ENCODE peak calls at places on chromosome 15, in five cellular contexts. M is IMR-90, F is mesendoderm, K is mesenchymal stem cell, X is H1. P is an unnamed sample.

GRCh38 chr15:61841461-61841860 is 218.8 kb downstream of the VPS13C start:
- DNase-seq in K (no peak), F (no peak), M (no peak), X (no peak), P (no peak)

GRCh38 chr15:43465105-43465504 is 27.9 kb downstream of the TP53BP1 start:
- DNase-seq in K (peak), M (peak), F (no peak), X (no peak), P (no peak)

GRCh38 chr15:37520026-37520425 is 414.4 kb upstream of the TMCO5A start:
- DNase-seq in M (no peak), K (no peak), F (no peak), X (no peak), P (no peak)

GRCh38 chr15:70763120-70763949 is at the start of gene UACA:
- DNase-seq in F (peak), X (peak), M (peak), K (peak), P (peak)

GRCh38 chr15:58329781-58330467 is 101.9 kb upstream of the LIPC start:
- DNase-seq in F (peak), X (no peak), M (no peak), K (peak), P (no peak)

GRCh38 chr15:98669638-98670037 is 21.3 kb downstream of the IGF1R start:
- DNase-seq in X (peak), K (no peak), F (no peak), M (no peak), P (no peak)

GRCh38 chr15:80615783-80616391 is 79.2 kb upstream of the ABHD17C start:
- DNase-seq in X (no peak), F (no peak), K (peak), M (peak), P (no peak)

GRCh38 chr15:77830041-77830440 is 197.3 kb upstream of the LINGO1 start:
- DNase-seq in M (peak), K (peak), F (no peak), X (no peak), P (no peak)

GRCh38 chr15:56736308-56736707 is 3.0 kb upstream of the ZNF280D start:
- DNase-seq in F (no peak), X (no peak), M (peak), K (peak), P (no peak)

GRCh38 chr15:58569455-58569854 is 137.7 kb downstream of the LIPC start:
- DNase-seq in K (no peak), M (no peak), F (no peak), X (no peak), P (no peak)

GRCh38 chr15:62931650-62932049 is 110.9 kb upstream of the TPM1 start:
- DNase-seq in X (no peak), M (no peak), F (no peak), K (no peak), P (no peak)

GRCh38 chr15:81156324-81156723 is 22.3 kb downstream of the CFAP161 start:
- DNase-seq in M (no peak), F (no peak), K (no peak), X (no peak), P (no peak)

GRCh38 chr15:31330836-31331235 is 4.2 kb downstream of the KLF13 start:
- DNase-seq in M (no peak), K (no peak), F (no peak), X (no peak), P (no peak)

GRCh38 chr15:28043625-28044520 is 55.2 kb downstream of the OCA2 start:
- DNase-seq in M (no peak), F (no peak), K (no peak), X (no peak), P (no peak)

GRCh38 chr15:68407886-68408500 is 24.0 kb downstream of the ITGA11 start:
- DNase-seq in X (no peak), M (no peak), K (no peak), F (no peak), P (no peak)

GRCh38 chr15:66278671-66279070 is 14.7 kb upstream of the DIS3L start:
- DNase-seq in K (no peak), F (no peak), X (no peak), M (no peak), P (no peak)

GRCh38 chr15:41788262-41788661 is 14.0 kb downstream of the MAPKBP1 start:
- DNase-seq in F (no peak), K (no peak), M (no peak), X (no peak), P (no peak)

GRCh38 chr15:29924750-29925149 is 102.5 kb upstream of the TJP1 start:
- DNase-seq in X (no peak), K (peak), M (peak), F (peak), P (peak)

GRCh38 chr15:79815468-79815867 is 81.3 kb downstream of the MTHFS start:
- DNase-seq in F (no peak), K (no peak), X (no peak), M (no peak), P (no peak)

GRCh38 chr15:43515731-43516130 is 1.7 kb upstream of the MAP1A start:
- DNase-seq in F (no peak), M (no peak), X (no peak), K (no peak), P (no peak)

GRCh38 chr15:73628976-73629854 is 4.0 kb downstream of the NPTN start:
- DNase-seq in K (peak), M (no peak), X (no peak), F (no peak), P (no peak)
- H3K4me3 ChIP-seq in K (no peak), M (no peak), X (no peak), F (no peak), P (no peak)

GRCh38 chr15:83694538-83694937 is 40.6 kb downstream of the ADAMTSL3 start:
- DNase-seq in M (no peak), K (peak), F (peak), X (no peak), P (no peak)

GRCh38 chr15:83695901-83696425 is 42.0 kb downstream of the ADAMTSL3 start:
- DNase-seq in M (no peak), X (no peak), F (peak), K (no peak), P (no peak)

GRCh38 chr15:83695246-83695645 is 41.3 kb downstream of the ADAMTSL3 start:
- DNase-seq in X (no peak), F (peak), M (peak), K (peak), P (no peak)

GRCh38 chr15:83694030-83694429 is 40.1 kb downstream of the ADAMTSL3 start:
- DNase-seq in X (peak), F (peak), M (peak), K (peak), P (no peak)

GRCh38 chr15:83692820-83693581 is 39.1 kb downstream of the ADAMTSL3 start:
- DNase-seq in F (no peak), M (no peak), X (no peak), K (peak), P (no peak)
- H2BK15ac ChIP-seq in F (no peak), M (no peak), X (peak), K (no peak), P (no peak)

GRCh38 chr15:39124925-39125625 is 455.8 kb upstream of the THBS1 start:
- DNase-seq in K (peak), F (no peak), M (peak), X (no peak), P (no peak)
- H3K4me3 ChIP-seq in K (no peak), F (no peak), M (no peak), X (no peak), P (no peak)

DNA sequence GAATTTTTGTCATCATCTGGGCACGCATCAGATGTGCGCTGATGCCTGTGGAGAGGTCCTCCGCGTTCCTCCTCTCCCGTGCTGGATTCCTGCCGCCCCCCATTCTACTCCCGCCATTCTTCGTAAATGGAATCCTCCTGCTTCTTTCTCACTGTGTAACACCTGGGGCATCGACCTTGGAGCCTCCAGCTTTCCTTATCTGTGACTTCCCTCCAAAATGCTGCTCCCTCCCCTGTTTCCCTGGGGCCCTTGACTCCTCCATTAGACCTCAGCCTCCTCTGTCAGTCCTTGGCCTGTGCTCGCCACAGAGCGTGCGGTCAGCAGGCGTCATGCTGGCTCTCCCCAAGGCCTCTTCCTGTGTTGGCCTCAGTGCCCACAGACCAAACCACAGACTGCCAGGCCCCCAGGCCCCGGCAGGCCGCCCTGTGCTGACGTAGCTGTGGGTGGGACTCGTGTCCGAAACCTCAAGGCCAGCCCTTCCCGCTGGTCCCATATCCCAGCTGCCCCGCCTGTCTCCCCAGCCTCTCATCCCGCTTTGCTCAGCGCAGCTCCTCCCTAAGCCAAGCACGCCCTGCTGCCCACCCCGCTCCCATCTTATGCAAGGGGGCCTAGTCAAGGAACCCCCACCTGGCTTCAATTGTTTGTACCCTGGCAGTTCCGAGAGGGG is 17.7 kb downstream of the TNFAIP8L3 start:
- DNase-seq in X (peak), F (peak), K (peak), M (no peak), P (no peak)
- H2BK15ac ChIP-seq in X (peak), F (no peak), K (no peak), M (no peak), P (no peak)

GRCh38 chr15:35505816-35506215 is 40.1 kb downstream of the DPH6 start:
- DNase-seq in F (no peak), M (no peak), X (no peak), K (no peak), P (no peak)
- H3K4me3 ChIP-seq in F (no peak), M (no peak), X (no peak), K (no peak), P (no peak)

DNA sequence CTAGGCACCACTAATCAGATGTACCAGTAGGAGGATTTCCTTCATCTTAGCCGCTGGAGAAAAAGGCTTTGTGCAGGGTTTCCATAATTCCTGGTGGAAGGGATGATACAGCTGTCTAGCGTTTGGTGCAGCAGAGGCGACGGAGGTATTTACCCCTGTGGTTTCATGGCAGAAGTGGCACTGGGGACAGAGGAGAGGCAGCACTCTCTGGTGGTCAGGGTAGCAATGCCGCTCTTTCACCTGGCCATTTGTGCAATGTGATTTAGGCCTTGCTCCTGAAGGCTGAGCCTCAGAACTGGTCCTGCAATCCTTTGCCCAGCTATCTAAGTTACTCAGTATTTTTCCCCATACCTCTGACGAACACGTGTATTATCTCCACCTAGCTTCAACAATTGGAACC is 47.1 kb upstream of the BNIP2 start:
- DNase-seq in M (no peak), F (peak), X (no peak), K (no peak), P (no peak)
- H2BK15ac ChIP-seq in M (no peak), F (no peak), X (no peak), K (no peak), P (no peak)

DNA sequence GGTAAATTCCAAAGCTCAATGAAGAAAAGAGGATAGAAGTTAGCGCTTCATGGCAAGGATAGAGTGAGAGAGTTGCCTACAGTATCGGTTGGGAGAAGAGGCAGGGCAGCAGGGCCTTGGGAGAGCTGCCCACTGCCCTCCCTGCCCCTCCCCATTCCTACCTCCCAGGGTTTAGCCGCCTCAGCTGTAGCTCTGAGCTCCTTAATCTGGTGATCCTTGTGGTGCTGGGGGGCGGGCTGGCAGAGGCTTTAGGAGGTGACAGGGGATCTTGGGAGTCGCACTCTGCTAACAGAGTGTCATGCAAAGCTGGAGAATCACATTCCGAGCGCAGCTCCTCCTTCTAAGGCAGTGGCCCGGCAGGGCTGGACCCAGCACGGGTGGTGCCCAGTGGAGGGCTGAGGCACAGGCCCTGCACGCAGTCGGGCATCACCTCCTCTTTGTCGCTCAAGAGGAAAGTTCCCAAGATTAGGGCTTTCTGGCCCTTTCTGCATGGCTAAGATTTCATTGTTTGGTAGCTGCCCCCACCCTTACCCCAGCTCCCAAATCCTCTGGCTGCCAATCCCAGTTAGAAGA is 57.1 kb upstream of the POLG start:
- DNase-seq in X (no peak), F (no peak), K (no peak), M (no peak), P (no peak)
- H3K4me3 ChIP-seq in X (no peak), F (no peak), K (no peak), M (no peak), P (no peak)